ENCODE peak calls at places on chromosomes 1 and 21, in five cellular contexts. I, Q, Z, J and X are unnamed samples.

GRCh38 chr21:14523234-14523633 is 22.9 kb downstream of the SAMSN1 start:
- DNase-seq in J (no peak), I (peak), Q (no peak), Z (no peak), X (no peak)

GRCh38 chr1:42932442-42932941 is 26.2 kb downstream of the SLC2A1 start:
- DNase-seq in Q (no peak), J (no peak), I (no peak), Z (no peak), X (no peak)

GRCh38 chr21:44612669-44613229 is 870 bp downstream of the KRTAP10-8 start:
- DNase-seq in Z (no peak), J (no peak), Q (peak), I (no peak), X (no peak)

GRCh38 chr1:7464736-7465135 is 306.4 kb upstream of the VAMP3 start:
- DNase-seq in J (no peak), Q (no peak), I (no peak), Z (no peak), X (no peak)

GRCh38 chr1:47452426-47452825 is 14.6 kb downstream of the FOXD2 start:
- DNase-seq in J (peak), I (no peak), Q (no peak), Z (no peak), X (no peak)

GRCh38 chr1:21269461-21270085 is 20.7 kb downstream of the ECE1 start:
- DNase-seq in Q (no peak), J (no peak), Z (no peak), I (no peak), X (no peak)

GRCh38 chr1:32877211-32878110 is 6.7 kb upstream of the FNDC5 start:
- DNase-seq in I (no peak), Z (no peak), Q (peak), J (no peak), X (no peak)

GRCh38 chr1:31705080-31705866 is 1.5 kb upstream of the COL16A1 start:
- DNase-seq in Q (peak), Z (peak), J (peak), I (peak), X (peak)

GRCh38 chr1:54407201-54407956 is 1.2 kb upstream of the SSBP3 start:
- DNase-seq in Z (peak), J (peak), Q (no peak), I (peak), X (peak)

GRCh38 chr1:218299416-218299815 is 14.3 kb downstream of the RRP15 start:
- DNase-seq in I (no peak), J (no peak), Z (no peak), Q (no peak), X (no peak)

GRCh38 chr1:225881081-225882007 is 836 bp downstream of the TMEM63A start:
- DNase-seq in J (peak), Z (peak), I (peak), Q (peak), X (no peak)

GRCh38 chr1:58882322-58882951 is 98.6 kb upstream of the JUN start:
- DNase-seq in J (no peak), Q (no peak), Z (no peak), I (no peak), X (no peak)

GRCh38 chr21:40886931-40887330 is 40.0 kb upstream of the DSCAM start:
- DNase-seq in I (no peak), Q (no peak), Z (no peak), J (no peak), X (no peak)

GRCh38 chr21:26966360-26966977 is 419 bp downstream of the ADAMTS5 start:
- DNase-seq in Z (peak), I (no peak), J (no peak), Q (no peak), X (no peak)

GRCh38 chr1:227996187-227996950 is 10.4 kb upstream of the WNT3A start:
- DNase-seq in I (no peak), Q (no peak), Z (no peak), J (no peak), X (no peak)

GRCh38 chr1:62746086-62746808 is 37.7 kb upstream of the ATG4C start:
- DNase-seq in Z (no peak), J (peak), I (no peak), Q (no peak), X (peak)

GRCh38 chr1:12278998-12279397 is 49.2 kb downstream of the VPS13D start:
- DNase-seq in Q (no peak), J (no peak), Z (no peak), I (no peak), X (no peak)

GRCh38 chr21:31295676-31296075 is 48.4 kb downstream of the TIAM1 start:
- DNase-seq in Q (no peak), I (no peak), J (no peak), Z (no peak), X (no peak)

GRCh38 chr21:31294691-31295090 is 49.4 kb downstream of the TIAM1 start:
- DNase-seq in Z (no peak), I (no peak), J (no peak), Q (no peak), X (no peak)

GRCh38 chr21:31293986-31294385 is 50.1 kb downstream of the TIAM1 start:
- DNase-seq in J (no peak), I (no peak), Z (no peak), Q (no peak), X (no peak)

GRCh38 chr21:31299291-31300147 is 44.5 kb downstream of the TIAM1 start:
- DNase-seq in Q (no peak), I (no peak), J (no peak), Z (no peak), X (no peak)

GRCh38 chr21:31298618-31299269 is 45.3 kb downstream of the TIAM1 start:
- DNase-seq in Q (no peak), Z (no peak), I (no peak), J (no peak), X (no peak)
- H3K4me3 ChIP-seq in Q (no peak), Z (no peak), I (no peak), J (no peak), X (no peak)

GRCh38 chr1:187032982-187033705 is 204.4 kb downstream of the PLA2G4A start:
- DNase-seq in I (no peak), Z (no peak), J (no peak), Q (no peak), X (no peak)
- H3K4me3 ChIP-seq in I (no peak), Z (no peak), J (no peak), Q (no peak), X (no peak)

GRCh38 chr1:2049225-2049516 is 1.0 kb upstream of the PRKCZ start:
- DNase-seq in Z (no peak), J (no peak), Q (no peak), I (no peak), X (no peak)
- H3K4me3 ChIP-seq in Z (no peak), J (peak), Q (no peak), I (no peak), X (no peak)

DNA sequence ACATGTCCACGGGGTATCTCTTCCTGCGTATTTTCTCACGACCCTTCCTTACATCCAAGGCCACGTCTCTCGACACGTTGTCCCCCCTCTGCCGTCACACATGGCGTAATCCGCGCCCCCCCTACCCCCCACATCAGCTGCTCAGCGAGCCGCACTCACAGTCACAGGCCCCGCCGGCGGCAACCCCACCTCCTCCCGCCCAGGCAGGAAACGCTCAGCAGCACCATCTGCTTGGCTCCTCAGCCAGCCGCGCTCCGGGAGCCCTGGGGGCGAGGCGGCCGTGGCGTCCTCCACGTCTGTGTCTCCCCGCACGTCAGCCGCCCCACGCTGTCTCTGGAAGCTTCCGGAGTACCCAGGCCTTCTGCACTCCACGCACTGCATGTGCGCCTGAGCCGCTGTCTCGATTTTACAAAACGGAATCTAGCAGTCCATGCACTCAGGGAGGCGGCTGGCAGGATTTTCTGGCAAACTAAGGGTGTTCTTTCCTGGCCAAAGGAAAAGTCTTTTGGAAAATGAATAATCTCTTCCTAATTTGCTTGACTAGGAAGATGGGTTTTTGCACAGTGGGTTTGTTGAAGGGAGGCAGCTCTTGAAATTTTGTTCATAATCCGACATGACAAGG is 64.5 kb downstream of the SIK1 start:
- DNase-seq in Z (peak), Q (peak), I (peak), J (peak), X (peak)
- H3K4me3 ChIP-seq in Z (peak), Q (peak), I (peak), J (no peak), X (peak)

DNA sequence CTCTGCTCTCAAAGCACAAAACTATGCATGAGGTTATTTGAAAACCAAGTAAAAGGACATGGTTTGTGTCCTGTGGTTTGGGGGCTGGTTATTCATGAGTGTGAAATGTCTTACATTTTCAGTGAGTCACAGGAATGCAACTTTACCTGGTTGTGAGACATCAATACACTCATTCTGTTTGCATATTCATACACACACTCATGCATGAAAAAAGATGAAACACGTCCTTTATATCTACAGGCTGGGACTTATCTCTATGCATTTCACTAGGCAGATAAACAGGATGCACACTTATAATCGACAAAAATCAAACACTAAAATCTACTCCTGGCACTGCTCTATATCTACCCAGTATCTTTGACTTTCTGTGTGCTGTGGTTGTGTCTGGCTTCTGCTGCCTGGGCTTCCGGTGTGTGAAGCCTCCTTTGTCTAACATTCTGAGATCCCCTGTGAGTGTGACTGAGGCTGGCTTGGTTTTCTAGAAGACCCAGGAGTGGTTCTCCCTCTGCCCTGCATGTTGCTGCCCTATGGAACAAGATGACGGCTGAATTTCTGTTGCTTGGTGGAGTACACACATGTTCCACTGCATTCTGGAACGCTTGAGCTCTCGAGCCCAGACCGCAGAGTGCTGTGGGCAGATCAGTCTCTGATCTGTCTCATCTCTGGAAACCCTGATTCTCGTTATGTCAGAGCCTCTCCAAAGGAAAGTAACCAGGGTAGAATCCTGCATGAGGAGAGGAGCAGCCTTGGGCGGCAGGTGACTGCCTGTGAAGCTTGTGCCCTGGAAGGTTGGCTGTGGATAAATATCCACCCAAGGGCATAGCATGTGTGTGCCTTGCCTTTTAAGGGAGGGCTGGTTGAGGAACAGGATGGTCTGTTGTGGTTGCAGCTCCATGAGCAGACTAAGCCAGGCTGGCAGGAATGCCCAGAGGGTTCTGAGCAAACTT is 19.7 kb upstream of the FASLG start:
- DNase-seq in J (no peak), I (peak), Q (no peak), Z (no peak), X (peak)
- H3K4me3 ChIP-seq in J (no peak), I (peak), Q (no peak), Z (no peak), X (peak)

DNA sequence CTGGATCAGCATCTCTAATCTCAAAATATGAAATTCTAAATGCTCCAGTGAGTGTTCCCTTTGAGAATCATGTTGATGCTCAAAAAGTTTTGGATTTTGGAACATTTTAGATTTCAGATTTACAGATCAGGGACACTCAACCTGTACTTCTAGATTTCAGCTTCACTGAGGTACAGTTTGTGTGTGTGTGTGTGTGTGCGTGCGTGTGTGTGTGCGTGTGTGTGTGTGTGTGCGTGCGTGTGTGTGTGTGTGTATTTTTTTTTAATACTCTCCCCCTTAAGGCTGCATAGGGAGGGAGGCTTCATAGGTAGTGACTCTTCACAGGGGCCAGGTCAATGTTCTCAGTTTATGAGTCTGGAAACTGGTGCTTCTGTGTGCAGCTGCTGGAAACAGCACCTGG is 77.5 kb downstream of the BRINP2 start:
- DNase-seq in Q (no peak), I (no peak), Z (no peak), J (no peak), X (no peak)
- H3K4me3 ChIP-seq in Q (no peak), I (no peak), Z (no peak), J (no peak), X (no peak)

DNA sequence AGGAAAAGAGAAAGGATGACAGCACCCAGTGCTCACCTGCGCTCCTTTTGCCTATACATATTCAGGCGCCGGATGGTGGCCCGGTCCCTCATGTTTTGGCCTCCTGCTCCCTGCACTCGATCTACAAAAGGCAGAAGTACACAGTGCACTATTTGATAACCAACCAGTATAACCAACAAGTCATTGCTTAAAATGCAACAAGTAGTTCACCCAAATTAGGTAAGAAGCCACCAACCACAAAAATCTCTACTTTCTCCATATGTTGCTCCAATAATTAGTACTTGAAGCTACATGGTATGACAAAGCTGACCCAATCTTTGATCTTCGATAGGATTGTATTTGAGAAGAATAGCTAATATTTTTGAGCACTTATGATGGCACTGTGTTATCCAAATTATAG is 2.0 kb downstream of the GNL2 start:
- DNase-seq in I (no peak), Q (no peak), Z (no peak), J (no peak), X (no peak)
- H3K4me3 ChIP-seq in I (no peak), Q (no peak), Z (no peak), J (no peak), X (no peak)

GRCh38 chr1:231073311-231073710 is 33.3 kb upstream of the FAM89A start:
- DNase-seq in Q (no peak), Z (no peak), I (no peak), J (no peak), X (no peak)

GRCh38 chr1:231076802-231077201 is 36.7 kb upstream of the FAM89A start:
- DNase-seq in J (no peak), I (no peak), Q (no peak), Z (no peak), X (no peak)

GRCh38 chr1:231075020-231075419 is 35.0 kb upstream of the FAM89A start:
- DNase-seq in J (no peak), I (no peak), Q (no peak), Z (no peak), X (no peak)

GRCh38 chr1:231072502-231072901 is 32.4 kb upstream of the FAM89A start:
- DNase-seq in J (no peak), I (no peak), Q (no peak), Z (no peak), X (no peak)

GRCh38 chr1:231075497-231075896 is 35.4 kb upstream of the FAM89A start:
- DNase-seq in J (no peak), Z (no peak), Q (no peak), I (no peak), X (no peak)
- H3K4me3 ChIP-seq in J (no peak), Z (no peak), Q (no peak), I (no peak), X (no peak)

DNA sequence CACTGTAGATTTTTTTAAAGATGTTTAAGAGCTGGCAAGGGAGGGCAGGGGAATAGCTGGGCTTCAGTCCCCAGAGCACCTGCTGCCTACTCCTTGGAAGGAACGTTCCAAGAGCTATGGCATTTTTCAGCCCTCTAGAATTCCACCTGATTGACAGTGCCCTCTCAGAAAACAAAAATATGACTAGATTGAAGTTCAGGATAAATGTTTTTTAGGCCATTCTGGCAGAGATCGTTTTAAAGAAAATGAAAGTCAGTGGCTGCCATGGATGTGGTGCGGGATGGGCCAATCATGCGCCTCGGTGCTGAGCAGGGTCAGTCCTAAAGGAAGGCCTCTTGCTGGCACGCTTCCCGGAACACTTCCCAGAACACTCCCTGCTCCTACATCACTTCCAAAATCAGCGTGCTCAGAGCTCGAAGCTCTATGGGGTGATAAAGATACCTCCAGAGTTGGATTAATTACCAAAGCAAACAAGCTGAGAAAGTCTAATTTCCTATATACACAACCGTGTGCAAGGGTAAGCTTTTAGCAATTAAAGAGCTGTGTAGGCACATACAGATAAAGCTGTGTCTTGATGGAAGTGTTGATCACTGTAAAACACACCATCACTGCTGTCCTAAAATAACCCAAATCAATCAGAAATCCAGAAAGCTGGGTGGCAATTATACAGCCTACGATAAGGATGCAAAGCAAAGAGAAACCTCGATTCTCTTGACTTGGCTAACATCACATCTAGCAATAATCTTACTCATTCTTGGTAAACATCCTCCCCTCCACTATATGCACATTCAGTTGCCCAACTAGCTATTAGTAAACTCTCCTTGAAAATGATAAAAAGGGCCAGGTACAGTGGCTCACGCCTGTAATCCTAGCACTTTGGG is 34.6 kb downstream of the TGFBR3 start:
- DNase-seq in Q (peak), Z (peak), I (no peak), J (no peak), X (no peak)
- H3K4me3 ChIP-seq in Q (no peak), Z (peak), I (no peak), J (no peak), X (no peak)